ENCODE peak calls at places on chromosomes 13 and 19, in seven cellular contexts. S is CD4-positive, alpha-beta memory T cell; W is PC-3; I is neuronal stem cell; V is GM23338; H is psoas muscle; Q is heart right ventricle. D is an unnamed sample.

GRCh38 chr19:19498255-19498991 is 16.9 kb downstream of the TSSK6 start:
- DNase-seq in S (no peak), W (no peak), I (no peak), V (no peak), H (no peak), Q (no peak), D (no peak)

GRCh38 chr19:33413426-33413725 is 39.9 kb downstream of the CEBPG start:
- DNase-seq in S (no peak), W (no peak), I (no peak), V (no peak), H (peak; percentile 9), Q (no peak), D (no peak)

GRCh38 chr13:38819053-38819452 is 132.2 kb downstream of the FREM2 start:
- DNase-seq in S (no peak), W (no peak), I (no peak), V (no peak), H (no peak), Q (no peak), D (no peak)

GRCh38 chr19:45177817-45178261 is at the start of gene TRAPPC6A:
- DNase-seq in S (no peak), W (peak; percentile 44), I (no peak), V (peak; percentile 64), H (no peak), Q (no peak), D (peak; percentile 65)

GRCh38 chr19:16039081-16039480 is 37.2 kb upstream of the TPM4 start:
- DNase-seq in S (no peak), W (no peak), I (no peak), V (no peak), H (no peak), Q (no peak), D (no peak)

GRCh38 chr13:32443111-32443510 is 15.2 kb upstream of the N4BP2L1 start:
- DNase-seq in S (peak; percentile 45), W (peak; percentile 39), I (no peak), V (peak; percentile 46), H (no peak), Q (no peak), D (no peak)

GRCh38 chr13:71237332-71237731 is 629.7 kb downstream of the DACH1 start:
- DNase-seq in S (no peak), W (no peak), I (no peak), V (no peak), H (no peak), Q (no peak), D (no peak)

GRCh38 chr13:52195052-52195837 is 35.8 kb upstream of the NEK3 start:
- DNase-seq in S (peak; percentile 47), W (peak; percentile 9), I (no peak), V (peak; percentile 93), H (peak; percentile 82), Q (peak; percentile 82), D (no peak)

GRCh38 chr13:91228083-91228482 is 119.4 kb upstream of the MIR17HG start:
- DNase-seq in S (no peak), W (no peak), I (no peak), V (no peak), H (no peak), Q (no peak), D (no peak)

GRCh38 chr13:94427313-94427712 is 52.2 kb downstream of the DCT start:
- DNase-seq in S (no peak), W (no peak), I (no peak), V (no peak), H (no peak), Q (no peak), D (no peak)

GRCh38 chr19:4671182-4671851 is 1.2 kb upstream of the MYDGF start:
- DNase-seq in S (no peak), W (no peak), I (no peak), V (no peak), H (no peak), Q (no peak), D (no peak)

GRCh38 chr13:44854264-44855060 is 134.8 kb downstream of the NUFIP1 start:
- DNase-seq in S (no peak), W (no peak), I (no peak), V (no peak), H (peak; percentile 80), Q (peak; percentile 61), D (no peak)

GRCh38 chr19:56566904-56567273 is 379 bp upstream of the ZNF470 start:
- DNase-seq in S (no peak), W (no peak), I (no peak), V (peak; percentile 46), H (peak; percentile 56), Q (peak; percentile 67), D (peak; percentile 8)

GRCh38 chr13:50892162-50892944 is 17.2 kb upstream of the RNASEH2B start:
- DNase-seq in S (peak; percentile 38), W (no peak), I (no peak), V (no peak), H (no peak), Q (no peak), D (no peak)

GRCh38 chr13:100898431-100898830 is 223.8 kb upstream of the TMTC4 start:
- DNase-seq in S (no peak), W (no peak), I (no peak), V (no peak), H (no peak), Q (no peak), D (no peak)

GRCh38 chr19:16363133-16363851 is 38.7 kb downstream of the KLF2 start:
- DNase-seq in S (no peak), W (no peak), I (no peak), V (no peak), H (no peak), Q (no peak), D (no peak)

GRCh38 chr13:49625392-49626137 is 2.7 kb upstream of the ARL11 start:
- DNase-seq in S (no peak), W (no peak), I (no peak), V (no peak), H (peak; percentile 53), Q (peak; percentile 58), D (peak; percentile 51)

DNA sequence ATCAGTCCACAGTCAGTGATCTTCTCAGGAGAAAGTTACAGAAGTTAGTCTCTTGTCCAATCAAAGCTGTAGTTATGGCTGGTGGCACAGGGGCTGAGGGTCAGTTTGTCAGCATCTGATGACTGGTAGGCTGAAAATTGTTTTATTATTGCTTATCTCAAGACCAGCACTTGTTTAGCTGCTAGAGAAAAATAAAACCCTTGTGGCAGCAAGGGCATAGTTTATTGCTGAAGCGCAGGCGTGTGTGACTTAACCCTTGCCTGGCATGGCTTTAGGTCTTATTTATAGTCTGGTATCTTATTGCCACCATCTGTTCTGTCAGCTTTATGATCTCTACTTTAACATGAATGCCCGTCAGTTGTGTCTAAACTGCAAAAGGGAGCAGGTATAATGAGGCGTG is 154.7 kb downstream of the USP12 start:
- DNase-seq in S (no peak), W (no peak), I (no peak), V (no peak), H (no peak), Q (no peak), D (no peak)
- H3K27me3 ChIP-seq in S (no peaks in the 10 kb centered on the region), W (no peaks in the 10 kb centered on the region), I (no peaks in the 10 kb centered on the region), V (no peaks in the 10 kb centered on the region), H (no peaks in the 10 kb centered on the region), Q (no peaks in the 10 kb centered on the region), D (no peaks in the 10 kb centered on the region)

DNA sequence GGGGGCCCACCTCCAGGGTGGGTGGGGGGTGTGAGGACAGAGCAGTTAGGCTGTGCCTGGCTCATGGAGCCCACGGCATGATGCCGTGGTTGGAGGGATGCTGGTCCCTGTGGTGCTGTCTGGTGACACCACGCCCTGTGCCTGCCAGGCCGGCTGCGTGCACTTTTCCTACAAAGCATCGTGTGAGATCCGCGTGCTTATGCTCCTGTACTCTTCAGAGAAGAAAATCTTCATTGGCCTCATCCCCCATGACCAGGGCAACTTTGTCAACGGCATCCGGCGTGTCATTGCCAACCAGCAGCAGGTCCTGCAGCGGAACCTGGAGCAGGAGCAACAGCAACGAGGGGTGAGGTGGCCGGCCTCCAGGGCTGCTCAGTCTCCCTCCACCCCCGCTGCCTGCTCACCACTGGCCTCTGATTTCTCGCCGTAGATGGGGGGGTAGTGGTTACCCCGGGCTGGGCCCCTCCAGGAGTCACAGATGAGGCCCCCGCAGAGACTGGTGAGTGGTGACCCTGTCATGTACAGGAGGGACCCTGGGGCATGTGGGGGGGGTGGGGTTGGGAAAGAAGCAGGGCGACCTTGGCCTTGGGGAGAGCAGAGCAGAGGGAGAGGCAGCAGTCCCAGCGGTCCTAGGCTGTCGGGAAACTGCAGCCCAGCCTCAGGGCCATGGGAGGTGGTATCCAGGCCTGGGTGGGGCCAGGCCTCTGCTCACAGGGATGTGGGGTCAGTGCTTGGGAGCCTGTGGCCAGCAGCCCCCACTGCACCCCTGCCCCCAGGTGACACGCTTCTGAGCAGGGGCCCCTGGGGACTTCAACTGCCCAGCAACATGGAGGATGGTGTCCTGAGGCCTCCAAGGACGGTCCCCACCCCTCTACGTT is 7.3 kb downstream of the PNKP start:
- DNase-seq in S (no peak), W (no peak), I (no peak), V (no peak), H (no peak), Q (no peak), D (no peak)
- H3K36me3 ChIP-seq in S (peaks cover 30% of the 10 kb centered on the region), W (peaks cover 59% of the 10 kb centered on the region), I (peaks cover 97% of the 10 kb centered on the region), V (peaks cover 15% of the 10 kb centered on the region), H (peaks cover 93% of the 10 kb centered on the region), Q (peaks cover 11% of the 10 kb centered on the region), D (peaks cover 80% of the 10 kb centered on the region)

DNA sequence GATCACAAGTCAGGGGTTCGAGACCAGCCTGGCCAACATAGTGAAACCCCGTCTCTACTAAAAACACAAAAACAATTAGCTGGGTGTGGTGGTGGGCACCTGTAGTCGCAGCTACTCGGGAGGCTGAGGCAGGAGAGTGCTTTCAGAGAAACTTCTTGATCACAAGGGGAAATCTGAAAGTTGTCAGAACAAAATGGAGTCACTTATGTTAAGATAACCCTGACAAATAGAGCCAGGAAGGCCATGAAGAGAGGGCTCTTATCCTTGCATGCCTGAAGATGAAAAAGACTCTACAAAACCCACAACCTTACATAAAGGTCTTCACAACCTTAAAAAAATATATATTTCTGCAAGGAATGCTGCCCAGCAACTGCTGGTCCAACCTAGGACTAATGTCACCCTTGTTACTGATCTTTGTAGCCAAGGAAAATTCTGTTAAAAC is 1.2 kb downstream of the CARD8 start:
- DNase-seq in S (no peak), W (no peak), I (no peak), V (no peak), H (no peak), Q (no peak), D (no peak)
- H3K4me3 ChIP-seq in S (peak overlapping the region; percentile 49), W (peak overlapping the region; percentile 78), I (peak overlapping the region; percentile 78), V (peak overlapping the region; percentile 51), H (peak overlapping the region; percentile 79), Q (peak overlapping the region; percentile 67), D (no peak overlapping the region)

GRCh38 chr19:3370728-3371591 is 4.6 kb downstream of the NFIC start:
- DNase-seq in S (no peak), W (no peak), I (no peak), V (no peak), H (no peak), Q (no peak), D (no peak)
- H3K27me3 ChIP-seq in S (no peaks in the 10 kb centered on the region), W (no peaks in the 10 kb centered on the region), I (peaks cover 28% of the 10 kb centered on the region), V (peaks cover 87% of the 10 kb centered on the region), H (no peaks in the 10 kb centered on the region), Q (no peaks in the 10 kb centered on the region), D (no peaks in the 10 kb centered on the region)

DNA sequence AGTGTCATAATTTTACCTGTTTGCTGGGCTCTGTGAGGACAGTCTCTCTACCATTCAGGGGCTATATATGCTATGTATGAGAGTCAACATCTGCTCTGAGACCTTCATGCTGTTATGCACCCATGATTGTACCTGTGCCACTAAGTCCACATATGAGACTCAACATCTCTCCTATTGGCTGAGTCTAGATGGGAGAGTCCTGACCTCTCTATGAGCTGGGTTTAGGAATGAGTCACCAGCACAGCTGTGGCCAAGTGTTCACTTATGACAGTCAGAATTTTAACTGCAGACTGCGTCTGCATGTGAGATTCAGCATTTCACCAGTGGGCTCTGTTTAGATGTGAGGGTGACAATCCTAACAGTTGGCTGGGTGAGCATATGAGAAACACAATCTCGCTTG is 49.5 kb downstream of the ZNF729 start:
- DNase-seq in S (no peak), W (no peak), I (no peak), V (no peak), H (no peak), Q (no peak), D (no peak)
- H3K36me3 ChIP-seq in S (no peaks in the 10 kb centered on the region), W (no peaks in the 10 kb centered on the region), I (no peaks in the 10 kb centered on the region), V (no peaks in the 10 kb centered on the region), H (no peaks in the 10 kb centered on the region), Q (no peaks in the 10 kb centered on the region), D (no peaks in the 10 kb centered on the region)